ENCODE peak calls at places on chromosomes 2 and 18, in nine cellular contexts. One of them, this sample, is unnamed.

GRCh38 chr18:24246143-24246542 is 107.3 kb downstream of the CABYR start:
- DNase-seq in progenitor cell of endocrine pancreas: no peak
- DNase-seq in left ventricle myocardium inferior: no peak
- DNase-seq in stomach: no peak
- DNase-seq in WTC11: no peak
- DNase-seq in Calu3: no peak
- DNase-seq in adrenal gland: no peak
- DNase-seq in foreskin fibroblast: no peak
- DNase-seq in MCF 10A: no peak
- DNase-seq in this sample: no peak

GRCh38 chr2:1727101-1727771 is 17.1 kb downstream of the PXDN start:
- DNase-seq in WTC11: no peak
- DNase-seq in adrenal gland: no peak
- DNase-seq in left ventricle myocardium inferior: peak
- DNase-seq in foreskin fibroblast: no peak
- DNase-seq in Calu3: no peak
- DNase-seq in MCF 10A: no peak
- DNase-seq in stomach: peak
- DNase-seq in progenitor cell of endocrine pancreas: no peak
- DNase-seq in this sample: no peak

GRCh38 chr18:50083708-50084107 is 111.2 kb downstream of the MYO5B start:
- DNase-seq in WTC11: no peak
- DNase-seq in progenitor cell of endocrine pancreas: no peak
- DNase-seq in MCF 10A: no peak
- DNase-seq in foreskin fibroblast: no peak
- DNase-seq in adrenal gland: no peak
- DNase-seq in stomach: no peak
- DNase-seq in Calu3: no peak
- DNase-seq in left ventricle myocardium inferior: no peak
- DNase-seq in this sample: no peak

GRCh38 chr2:85731606-85732005 is 22.2 kb upstream of the ATOH8 start:
- DNase-seq in stomach: no peak
- DNase-seq in Calu3: no peak
- DNase-seq in WTC11: no peak
- DNase-seq in foreskin fibroblast: no peak
- DNase-seq in adrenal gland: no peak
- DNase-seq in progenitor cell of endocrine pancreas: no peak
- DNase-seq in MCF 10A: no peak
- DNase-seq in left ventricle myocardium inferior: no peak
- DNase-seq in this sample: no peak

GRCh38 chr2:190876641-190877040 is 4.0 kb upstream of the GLS start:
- DNase-seq in stomach: no peak
- DNase-seq in WTC11: no peak
- DNase-seq in MCF 10A: no peak
- DNase-seq in foreskin fibroblast: no peak
- DNase-seq in progenitor cell of endocrine pancreas: no peak
- DNase-seq in Calu3: no peak
- DNase-seq in adrenal gland: no peak
- DNase-seq in left ventricle myocardium inferior: no peak
- DNase-seq in this sample: no peak

GRCh38 chr2:171703574-171704347 is 16.5 kb downstream of the DYNC1I2 start:
- DNase-seq in WTC11: no peak
- DNase-seq in foreskin fibroblast: no peak
- DNase-seq in Calu3: no peak
- DNase-seq in stomach: no peak
- DNase-seq in adrenal gland: no peak
- DNase-seq in progenitor cell of endocrine pancreas: no peak
- DNase-seq in MCF 10A: peak
- DNase-seq in left ventricle myocardium inferior: no peak
- DNase-seq in this sample: no peak

GRCh38 chr2:35298493-35298892 is 1057.1 kb upstream of the CRIM1 start:
- DNase-seq in left ventricle myocardium inferior: no peak
- DNase-seq in stomach: no peak
- DNase-seq in MCF 10A: peak
- DNase-seq in progenitor cell of endocrine pancreas: no peak
- DNase-seq in Calu3: no peak
- DNase-seq in adrenal gland: peak
- DNase-seq in WTC11: no peak
- DNase-seq in foreskin fibroblast: no peak
- DNase-seq in this sample: no peak

GRCh38 chr2:133676392-133677130 is 108.3 kb upstream of the NCKAP5 start:
- DNase-seq in stomach: no peak
- DNase-seq in MCF 10A: no peak
- DNase-seq in WTC11: no peak
- DNase-seq in progenitor cell of endocrine pancreas: no peak
- DNase-seq in adrenal gland: no peak
- DNase-seq in Calu3: no peak
- DNase-seq in left ventricle myocardium inferior: no peak
- DNase-seq in foreskin fibroblast: peak
- DNase-seq in this sample: no peak

GRCh38 chr2:195709901-195710300 is 52.9 kb downstream of the SLC39A10 start:
- DNase-seq in WTC11: no peak
- DNase-seq in Calu3: no peak
- DNase-seq in adrenal gland: no peak
- DNase-seq in MCF 10A: no peak
- DNase-seq in left ventricle myocardium inferior: no peak
- DNase-seq in stomach: no peak
- DNase-seq in progenitor cell of endocrine pancreas: no peak
- DNase-seq in foreskin fibroblast: no peak
- DNase-seq in this sample: no peak

GRCh38 chr2:10614940-10615339 is 74.8 kb downstream of the NOL10 start:
- DNase-seq in WTC11: no peak
- DNase-seq in Calu3: no peak
- DNase-seq in foreskin fibroblast: peak
- DNase-seq in MCF 10A: peak
- DNase-seq in adrenal gland: no peak
- DNase-seq in left ventricle myocardium inferior: no peak
- DNase-seq in stomach: no peak
- DNase-seq in progenitor cell of endocrine pancreas: no peak
- DNase-seq in this sample: no peak

GRCh38 chr2:60806988-60807681 is 51.1 kb downstream of the PAPOLG start:
- DNase-seq in stomach: no peak
- DNase-seq in progenitor cell of endocrine pancreas: no peak
- DNase-seq in MCF 10A: peak
- DNase-seq in adrenal gland: no peak
- DNase-seq in Calu3: no peak
- DNase-seq in foreskin fibroblast: peak
- DNase-seq in WTC11: no peak
- DNase-seq in left ventricle myocardium inferior: no peak
- DNase-seq in this sample: no peak

GRCh38 chr18:56890632-56891031 is 239.5 kb downstream of the WDR7 start:
- DNase-seq in left ventricle myocardium inferior: no peak
- DNase-seq in WTC11: no peak
- DNase-seq in progenitor cell of endocrine pancreas: no peak
- DNase-seq in foreskin fibroblast: peak
- DNase-seq in adrenal gland: no peak
- DNase-seq in Calu3: no peak
- DNase-seq in MCF 10A: peak
- DNase-seq in stomach: no peak
- DNase-seq in this sample: no peak

GRCh38 chr18:63528863-63529492 is 13.2 kb upstream of the SERPINB12 start:
- DNase-seq in MCF 10A: no peak
- DNase-seq in foreskin fibroblast: no peak
- DNase-seq in WTC11: no peak
- DNase-seq in Calu3: no peak
- DNase-seq in stomach: no peak
- DNase-seq in progenitor cell of endocrine pancreas: no peak
- DNase-seq in left ventricle myocardium inferior: no peak
- DNase-seq in adrenal gland: peak
- DNase-seq in this sample: no peak

GRCh38 chr18:57890266-57890665 is 87.2 kb upstream of the ATP8B1 start:
- DNase-seq in Calu3: no peak
- DNase-seq in MCF 10A: no peak
- DNase-seq in foreskin fibroblast: no peak
- DNase-seq in progenitor cell of endocrine pancreas: no peak
- DNase-seq in left ventricle myocardium inferior: no peak
- DNase-seq in stomach: no peak
- DNase-seq in WTC11: no peak
- DNase-seq in adrenal gland: no peak
- DNase-seq in this sample: no peak

GRCh38 chr2:205665791-205666190 is 16.5 kb upstream of the NRP2 start:
- DNase-seq in stomach: no peak
- DNase-seq in left ventricle myocardium inferior: no peak
- DNase-seq in adrenal gland: no peak
- DNase-seq in MCF 10A: no peak
- DNase-seq in foreskin fibroblast: no peak
- DNase-seq in WTC11: no peak
- DNase-seq in progenitor cell of endocrine pancreas: no peak
- DNase-seq in Calu3: no peak
- DNase-seq in this sample: no peak

GRCh38 chr2:40760071-40760666 is 308.3 kb upstream of the SLC8A1 start:
- DNase-seq in stomach: no peak
- DNase-seq in left ventricle myocardium inferior: no peak
- DNase-seq in Calu3: peak
- DNase-seq in MCF 10A: peak
- DNase-seq in progenitor cell of endocrine pancreas: peak
- DNase-seq in foreskin fibroblast: peak
- DNase-seq in adrenal gland: no peak
- DNase-seq in WTC11: peak
- DNase-seq in this sample: no peak

GRCh38 chr2:177622516-177622915 is 229.9 kb downstream of the AGPS start:
- DNase-seq in progenitor cell of endocrine pancreas: peak
- DNase-seq in WTC11: peak
- DNase-seq in foreskin fibroblast: no peak
- DNase-seq in MCF 10A: no peak
- DNase-seq in left ventricle myocardium inferior: no peak
- DNase-seq in stomach: no peak
- DNase-seq in Calu3: no peak
- DNase-seq in adrenal gland: no peak
- DNase-seq in this sample: no peak
- TF ChIP-seq CTCF in progenitor cell of endocrine pancreas: peak
- TF ChIP-seq CTCF in WTC11: no peak
- TF ChIP-seq CTCF in foreskin fibroblast: no peak
- TF ChIP-seq CTCF in MCF 10A: no peak
- TF ChIP-seq CTCF in left ventricle myocardium inferior: no peak
- TF ChIP-seq CTCF in stomach: no peak
- TF ChIP-seq CTCF in Calu3: no peak
- TF ChIP-seq CTCF in adrenal gland: no peak
- TF ChIP-seq CTCF in this sample: no peak

GRCh38 chr2:76953733-76954347 is 568.3 kb downstream of the LRRTM4 start:
- DNase-seq in foreskin fibroblast: no peak
- DNase-seq in MCF 10A: peak
- DNase-seq in progenitor cell of endocrine pancreas: peak
- DNase-seq in WTC11: peak
- DNase-seq in adrenal gland: peak
- DNase-seq in stomach: no peak
- DNase-seq in left ventricle myocardium inferior: no peak
- DNase-seq in Calu3: no peak
- DNase-seq in this sample: no peak
- TF ChIP-seq CTCF in foreskin fibroblast: no peak
- TF ChIP-seq CTCF in MCF 10A: peak
- TF ChIP-seq CTCF in progenitor cell of endocrine pancreas: peak
- TF ChIP-seq CTCF in WTC11: peak
- TF ChIP-seq CTCF in adrenal gland: peak
- TF ChIP-seq CTCF in stomach: peak
- TF ChIP-seq CTCF in left ventricle myocardium inferior: peak
- TF ChIP-seq CTCF in Calu3: no peak
- TF ChIP-seq CTCF in this sample: peak

DNA sequence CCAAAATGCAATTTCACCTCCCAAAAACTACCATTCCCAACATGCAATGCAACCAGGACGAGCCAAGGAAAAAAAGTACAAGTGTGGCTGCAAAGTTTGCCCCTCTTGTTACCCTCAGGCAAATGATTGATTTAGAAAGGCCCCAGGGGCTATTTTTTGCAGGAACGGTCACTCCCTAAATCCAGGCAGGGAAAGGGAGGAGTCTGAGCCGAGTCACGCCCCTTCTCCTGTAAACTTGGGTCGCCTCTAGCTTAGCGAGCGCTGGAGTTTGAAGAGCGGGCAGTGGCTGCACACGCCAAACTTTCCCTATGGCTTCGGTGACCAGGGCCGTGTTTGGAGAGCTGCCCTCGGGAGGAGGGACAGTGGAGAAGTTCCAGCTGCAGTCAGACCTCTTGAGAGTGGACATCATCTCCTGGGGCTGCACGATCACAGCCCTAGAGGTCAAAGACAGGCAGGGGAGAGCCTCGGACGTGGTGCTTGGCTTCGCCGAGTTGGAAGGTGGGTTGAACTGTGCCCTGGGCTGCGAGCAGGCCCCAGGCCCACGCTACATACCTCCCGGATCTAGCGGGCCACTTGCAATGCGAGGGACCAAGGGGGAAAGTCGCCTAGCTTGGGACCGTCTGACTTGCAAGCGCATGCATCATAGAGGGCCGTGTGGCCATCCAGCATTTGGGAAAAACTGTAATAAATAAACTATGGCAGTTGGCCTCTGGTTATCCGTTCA is at the start of gene GALM:
- DNase-seq in foreskin fibroblast: peak
- DNase-seq in WTC11: peak
- DNase-seq in MCF 10A: no peak
- DNase-seq in progenitor cell of endocrine pancreas: peak
- DNase-seq in left ventricle myocardium inferior: peak
- DNase-seq in Calu3: peak
- DNase-seq in stomach: peak
- DNase-seq in adrenal gland: peak
- DNase-seq in this sample: no peak
- TF ChIP-seq CTCF in foreskin fibroblast: no peak
- TF ChIP-seq CTCF in WTC11: no peak
- TF ChIP-seq CTCF in MCF 10A: no peak
- TF ChIP-seq CTCF in progenitor cell of endocrine pancreas: no peak
- TF ChIP-seq CTCF in left ventricle myocardium inferior: no peak
- TF ChIP-seq CTCF in Calu3: no peak
- TF ChIP-seq CTCF in stomach: no peak
- TF ChIP-seq CTCF in adrenal gland: no peak
- TF ChIP-seq CTCF in this sample: peak

GRCh38 chr2:74982581-74982980 is 24.1 kb downstream of the POLE4 start:
- DNase-seq in MCF 10A: peak
- DNase-seq in stomach: no peak
- DNase-seq in WTC11: no peak
- DNase-seq in foreskin fibroblast: peak
- DNase-seq in left ventricle myocardium inferior: no peak
- DNase-seq in Calu3: no peak
- DNase-seq in adrenal gland: no peak
- DNase-seq in progenitor cell of endocrine pancreas: no peak
- DNase-seq in this sample: no peak
- TF ChIP-seq CTCF in MCF 10A: peak
- TF ChIP-seq CTCF in stomach: no peak
- TF ChIP-seq CTCF in WTC11: no peak
- TF ChIP-seq CTCF in foreskin fibroblast: no peak
- TF ChIP-seq CTCF in left ventricle myocardium inferior: no peak
- TF ChIP-seq CTCF in Calu3: no peak
- TF ChIP-seq CTCF in adrenal gland: no peak
- TF ChIP-seq CTCF in progenitor cell of endocrine pancreas: no peak
- TF ChIP-seq CTCF in this sample: no peak

DNA sequence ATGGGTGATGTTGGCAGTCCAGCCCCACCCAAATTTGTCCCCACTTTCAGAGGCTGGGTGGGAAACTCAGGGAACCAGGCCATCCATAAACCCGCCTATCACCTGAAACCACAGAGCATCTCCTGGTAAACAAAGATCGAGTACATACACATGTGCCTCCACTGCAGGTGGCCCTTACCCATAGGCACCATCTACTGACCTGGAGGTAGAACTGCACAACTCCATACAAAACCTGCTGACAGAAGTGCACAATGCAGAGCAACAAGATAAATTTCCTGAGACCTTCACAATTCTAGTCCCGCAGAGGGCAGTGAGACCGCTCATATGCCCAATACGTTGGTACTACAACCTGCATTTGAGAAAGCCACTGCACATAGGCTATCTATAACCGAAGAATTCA is 856.3 kb downstream of the SUCLG1 start:
- DNase-seq in Calu3: no peak
- DNase-seq in progenitor cell of endocrine pancreas: no peak
- DNase-seq in MCF 10A: no peak
- DNase-seq in stomach: no peak
- DNase-seq in WTC11: peak
- DNase-seq in foreskin fibroblast: no peak
- DNase-seq in adrenal gland: no peak
- DNase-seq in left ventricle myocardium inferior: no peak
- DNase-seq in this sample: no peak
- TF ChIP-seq CTCF in Calu3: no peak
- TF ChIP-seq CTCF in progenitor cell of endocrine pancreas: peak
- TF ChIP-seq CTCF in MCF 10A: no peak
- TF ChIP-seq CTCF in stomach: no peak
- TF ChIP-seq CTCF in WTC11: no peak
- TF ChIP-seq CTCF in foreskin fibroblast: no peak
- TF ChIP-seq CTCF in adrenal gland: no peak
- TF ChIP-seq CTCF in left ventricle myocardium inferior: no peak
- TF ChIP-seq CTCF in this sample: no peak

This sample was measured in CD14-positive monocyte.